ENCODE peak calls at places on chromosomes 11 and 22, in five cellular contexts. G is NB4, N is brain microvascular endothelial cell, C is heart left ventricle, S is glutamatergic neuron. Q is an unnamed sample.

GRCh38 chr11:91243065-91243464 is 981.6 kb upstream of the FAT3 start:
- DNase-seq in C (no peak), N (no peak), G (no peak), S (no peak), Q (no peak)

GRCh38 chr22:18909556-18909955 is 3.4 kb downstream of the DGCR6 start:
- DNase-seq in C (no peak), S (no peak), N (no peak), G (no peak), Q (no peak)

GRCh38 chr22:30546616-30547015 is at the start of gene SEC14L6:
- DNase-seq in S (no peak), N (no peak), C (peak), G (no peak), Q (no peak)

GRCh38 chr22:20256042-20256441 is 12.1 kb downstream of the RTN4R start:
- DNase-seq in S (no peak), C (no peak), N (no peak), G (no peak), Q (no peak)

GRCh38 chr11:83941050-83941449 is 654.9 kb upstream of the CCDC90B start:
- DNase-seq in C (no peak), N (no peak), S (no peak), G (no peak), Q (no peak)

GRCh38 chr11:9428706-9429105 is 32.1 kb upstream of the ZNF143 start:
- DNase-seq in G (no peak), S (no peak), C (no peak), N (no peak), Q (no peak)

GRCh38 chr11:34603129-34604001 is 17.5 kb upstream of the EHF start:
- DNase-seq in N (no peak), G (no peak), C (no peak), S (no peak), Q (no peak)

GRCh38 chr11:64164392-64165312 is 1.3 kb downstream of the MACROD1 start:
- DNase-seq in S (no peak), C (no peak), G (peak), N (no peak), Q (no peak)

GRCh38 chr11:1116666-1117390 is 40.9 kb upstream of the MUC5AC start:
- DNase-seq in N (no peak), S (no peak), G (no peak), C (peak), Q (peak)

DNA sequence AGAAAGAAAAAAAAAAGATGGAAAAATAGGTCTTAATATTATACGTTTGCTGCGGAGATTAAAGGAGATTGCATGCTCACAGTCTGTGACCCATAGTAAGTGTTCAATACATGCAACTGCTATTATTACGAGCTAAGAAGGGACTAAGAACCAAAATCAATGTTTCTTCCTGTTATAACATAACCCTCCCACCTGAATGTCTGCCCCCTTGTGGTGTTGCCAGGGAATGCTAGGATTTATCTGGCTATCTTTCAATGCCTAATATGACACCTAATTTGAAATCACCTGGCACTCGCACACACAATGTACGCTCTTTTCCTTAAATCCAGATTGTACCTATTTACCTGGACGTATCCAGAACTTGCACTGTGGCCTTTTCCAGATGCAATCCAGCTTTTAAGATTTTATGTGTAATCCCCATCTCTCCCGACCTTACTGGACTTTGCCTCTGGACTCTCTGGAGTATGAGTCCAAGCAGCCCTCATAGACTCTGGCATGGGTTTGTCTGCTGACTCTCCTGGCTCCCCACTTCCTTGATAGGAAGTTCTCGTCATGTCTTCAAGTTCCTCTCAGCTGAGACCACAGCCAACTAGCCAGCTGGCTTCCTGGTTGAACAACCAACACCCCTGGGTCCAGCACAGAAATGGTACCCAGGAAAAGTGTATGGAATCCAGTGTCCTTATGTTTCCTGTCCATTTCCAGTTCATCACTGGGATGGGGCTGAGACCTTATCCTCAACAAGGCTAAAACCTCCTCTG is 151.5 kb downstream of the CCDC34 start:
- DNase-seq in G (peak), S (peak), C (no peak), N (no peak), Q (no peak)
- TF ChIP-seq CTCF in G (peak), S (peak), C (peak), N (peak), Q (no peak)

DNA sequence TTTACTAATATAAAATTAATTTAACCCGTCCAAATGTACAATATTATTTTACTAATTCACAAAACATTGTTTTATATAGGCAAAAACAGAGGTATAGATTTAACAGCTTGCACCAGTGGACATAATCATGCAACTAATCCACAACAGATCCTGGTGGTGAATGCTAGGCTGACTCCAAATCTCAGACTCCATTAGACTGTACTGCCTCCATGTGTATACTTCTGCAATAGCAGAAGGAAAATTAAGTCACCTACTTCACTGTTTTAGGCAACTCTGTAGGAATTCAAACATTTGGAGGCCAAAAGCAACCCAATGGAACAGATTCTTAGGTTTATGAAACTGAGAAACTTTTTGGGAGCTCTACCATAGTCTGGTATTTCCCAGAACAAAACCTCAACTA is 30.0 kb upstream of the RAB39A start:
- DNase-seq in S (no peak), C (no peak), N (peak), G (peak), Q (no peak)
- TF ChIP-seq CTCF in S (no peak), C (peak), N (peak), G (peak), Q (peak)

GRCh38 chr22:43827336-43827735 is 15.2 kb upstream of the EFCAB6 start:
- DNase-seq in G (no peak), N (no peak), S (no peak), C (no peak), Q (peak)

GRCh38 chr22:43827926-43828710 is 16.0 kb upstream of the EFCAB6 start:
- DNase-seq in N (no peak), S (no peak), C (no peak), G (no peak), Q (peak)

GRCh38 chr22:43825651-43826050 is 13.5 kb upstream of the EFCAB6 start:
- DNase-seq in S (no peak), G (no peak), C (no peak), N (no peak), Q (no peak)

GRCh38 chr22:43824724-43825485 is 12.8 kb upstream of the EFCAB6 start:
- DNase-seq in S (no peak), G (no peak), N (no peak), C (no peak), Q (peak)

GRCh38 chr22:43826142-43827093 is 14.3 kb upstream of the EFCAB6 start:
- DNase-seq in N (peak), S (no peak), G (peak), C (no peak), Q (peak)
- TF ChIP-seq CTCF in N (peak), S (no peak), G (peak), C (peak), Q (no peak)

GRCh38 chr11:72688929-72689328 is 14.7 kb upstream of the PDE2A start:
- DNase-seq in N (no peak), S (no peak), G (no peak), C (no peak), Q (no peak)
- TF ChIP-seq CTCF in N (no peak), S (no peak), G (no peak), C (no peak), Q (no peak)

GRCh38 chr11:23112987-23113886 is 253.0 kb upstream of the CCDC179 start:
- DNase-seq in N (peak), C (peak), G (peak), S (no peak), Q (no peak)
- TF ChIP-seq CTCF in N (peak), C (peak), G (peak), S (peak), Q (no peak)

GRCh38 chr11:128607819-128608218 is 20.5 kb upstream of the ETS1 start:
- DNase-seq in G (no peak), S (no peak), N (no peak), C (no peak), Q (no peak)

GRCh38 chr11:128603003-128603715 is 15.8 kb upstream of the ETS1 start:
- DNase-seq in N (no peak), C (no peak), S (no peak), G (no peak), Q (no peak)

GRCh38 chr11:128608732-128609131 is 21.4 kb upstream of the ETS1 start:
- DNase-seq in S (no peak), N (no peak), G (no peak), C (no peak), Q (no peak)

GRCh38 chr11:128603752-128604472 is 16.6 kb upstream of the ETS1 start:
- DNase-seq in N (no peak), G (peak), C (no peak), S (no peak), Q (no peak)

DNA sequence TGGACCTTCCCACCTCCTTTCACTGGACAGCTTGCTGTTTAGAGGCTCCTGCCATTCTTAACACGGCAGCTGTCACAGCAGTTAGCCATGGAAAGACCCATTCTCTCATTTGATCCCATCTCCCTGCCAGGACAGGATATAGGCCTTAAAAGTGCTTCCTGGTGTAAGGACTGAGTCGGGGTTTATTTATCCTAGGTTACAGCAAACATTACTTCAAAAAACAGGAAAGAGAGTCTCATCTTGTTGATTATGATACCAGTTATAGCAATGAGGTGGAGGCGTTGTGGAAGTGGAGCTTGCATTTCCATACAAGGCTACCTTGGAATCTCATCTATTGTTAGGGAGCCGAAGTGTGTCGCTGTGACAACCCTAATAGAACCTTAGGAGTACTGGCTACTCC is 17.4 kb upstream of the ETS1 start:
- DNase-seq in N (no peak), C (no peak), S (no peak), G (no peak), Q (no peak)
- TF ChIP-seq CTCF in N (no peak), C (no peak), S (no peak), G (no peak), Q (no peak)

GRCh38 chr11:6013042-6013441 is 6.3 kb upstream of the OR56A4 start:
- DNase-seq in C (no peak), S (no peak), N (no peak), G (no peak), Q (peak)
- TF ChIP-seq CTCF in C (no peak), S (no peak), N (no peak), G (no peak), Q (no peak)